ENCODE peak calls at places on chromosomes 13 and 19, in nine cellular contexts. B is K562, Q is body of pancreas, Y is transverse colon, E is uterus, K is heart left ventricle, C is HepG2, R is tibial nerve, W is adrenal gland. S is an unnamed sample. For H3K4me1, the result is how much of the 10 kb centered on the place peaks cover.

GRCh38 chr19:43777163-43777700 is 3.5 kb downstream of the KCNN4 start:
- DNase-seq in B (peak), Q (no peak), Y (no peak), E (no peak), K (no peak), C (no peak), R (no peak), W (peak), S (no peak)

GRCh38 chr19:43620061-43621001 is 902 bp upstream of the ZNF428 start:
- DNase-seq in B (peak), Q (no peak), Y (no peak), E (no peak), K (no peak), C (no peak), R (no peak), W (no peak), S (no peak)

GRCh38 chr13:112637017-112637801 is 49.3 kb upstream of the TUBGCP3 start:
- DNase-seq in B (no peak), Q (no peak), Y (no peak), E (no peak), K (no peak), C (no peak), R (no peak), W (no peak), S (peak)

GRCh38 chr13:35086667-35087066 is 144.6 kb downstream of the NBEA start:
- DNase-seq in B (no peak), Q (no peak), Y (no peak), E (no peak), K (no peak), C (no peak), R (no peak), W (no peak), S (no peak)

GRCh38 chr13:30373727-30374126 is 48.6 kb upstream of the UBE2L5 start:
- DNase-seq in B (no peak), Q (no peak), Y (peak), E (no peak), K (no peak), C (no peak), R (no peak), W (no peak), S (no peak)

GRCh38 chr19:49331616-49332055 is 3.6 kb upstream of the CD37 start:
- DNase-seq in B (peak), Q (peak), Y (no peak), E (no peak), K (no peak), C (peak), R (no peak), W (peak), S (peak)

GRCh38 chr13:64985075-64985474 is 2245.1 kb downstream of the PCDH9 start:
- DNase-seq in B (no peak), Q (no peak), Y (no peak), E (no peak), K (no peak), C (no peak), R (no peak), W (no peak), S (no peak)

GRCh38 chr19:5850189-5850588 is 1.1 kb downstream of the FUT3 start:
- DNase-seq in B (no peak), Q (no peak), Y (peak), E (no peak), K (no peak), C (no peak), R (no peak), W (no peak), S (no peak)

GRCh38 chr19:41225238-41226052 is 6.4 kb downstream of the AXL start:
- DNase-seq in B (peak), Q (peak), Y (peak), E (peak), K (no peak), C (peak), R (peak), W (peak), S (peak)

GRCh38 chr19:32743021-32743420 is 23.5 kb downstream of the TDRD12 start:
- DNase-seq in B (no peak), Q (no peak), Y (no peak), E (no peak), K (no peak), C (no peak), R (no peak), W (no peak), S (no peak)

GRCh38 chr19:4060621-4061177 is 6.0 kb downstream of the ZBTB7A start:
- DNase-seq in B (no peak), Q (no peak), Y (peak), E (peak), K (no peak), C (no peak), R (no peak), W (no peak), S (no peak)

GRCh38 chr13:76917096-76917495 is 30.9 kb upstream of the KCTD12 start:
- DNase-seq in B (no peak), Q (no peak), Y (no peak), E (no peak), K (no peak), C (no peak), R (no peak), W (no peak), S (no peak)

GRCh38 chr13:113950451-113951245 is 23.2 kb downstream of the C13orf46 start:
- DNase-seq in B (no peak), Q (no peak), Y (no peak), E (no peak), K (peak), C (no peak), R (no peak), W (no peak), S (no peak)

GRCh38 chr13:25380082-25380481 is 8.3 kb downstream of the ATP8A2 start:
- DNase-seq in B (peak), Q (no peak), Y (no peak), E (no peak), K (no peak), C (no peak), R (no peak), W (peak), S (no peak)

GRCh38 chr13:36038785-36039415 is 92.3 kb downstream of the DCLK1 start:
- DNase-seq in B (no peak), Q (no peak), Y (no peak), E (no peak), K (no peak), C (no peak), R (no peak), W (no peak), S (no peak)

GRCh38 chr19:3608750-3609322 is 2.2 kb upstream of the TBXA2R start:
- DNase-seq in B (peak), Q (no peak), Y (no peak), E (no peak), K (no peak), C (no peak), R (no peak), W (peak), S (no peak)

GRCh38 chr19:45251452-45252354 is 632 bp downstream of the MARK4 start:
- DNase-seq in B (peak), Q (peak), Y (peak), E (peak), K (peak), C (no peak), R (no peak), W (peak), S (no peak)

GRCh38 chr13:28327761-28328607 is 166.9 kb downstream of the FLT1 start:
- DNase-seq in B (no peak), Q (no peak), Y (no peak), E (no peak), K (no peak), C (no peak), R (no peak), W (no peak), S (no peak)

GRCh38 chr13:67410645-67411044 is 180.5 kb upstream of the PCDH9 start:
- DNase-seq in B (no peak), Q (no peak), Y (no peak), E (no peak), K (no peak), C (no peak), R (no peak), W (no peak), S (no peak)

GRCh38 chr19:51971624-51972023 is 15.0 kb downstream of the ZNF350 start:
- DNase-seq in B (no peak), Q (no peak), Y (no peak), E (no peak), K (no peak), C (no peak), R (no peak), W (no peak), S (no peak)

GRCh38 chr19:30857388-30857787 is 485.2 kb downstream of the ZNF536 start:
- DNase-seq in B (no peak), Q (no peak), Y (no peak), E (no peak), K (no peak), C (no peak), R (no peak), W (no peak), S (no peak)

GRCh38 chr19:15318241-15318691 is 14.1 kb downstream of the BRD4 start:
- DNase-seq in B (no peak), Q (no peak), Y (no peak), E (no peak), K (no peak), C (no peak), R (no peak), W (no peak), S (no peak)
- H3K4me1 ChIP-seq in B (under half), Q (half or more), Y (under half), E (under half), K (half or more), C (half or more), R (under half), W (half or more), S (under half)

GRCh38 chr13:59043016-59043415 is 1120.7 kb downstream of the DIAPH3 start:
- DNase-seq in B (no peak), Q (no peak), Y (no peak), E (no peak), K (no peak), C (no peak), R (no peak), W (no peak), S (no peak)

GRCh38 chr13:59034198-59034597 is 1129.5 kb downstream of the DIAPH3 start:
- DNase-seq in B (no peak), Q (no peak), Y (no peak), E (no peak), K (no peak), C (no peak), R (no peak), W (no peak), S (no peak)

GRCh38 chr13:59038824-59039223 is 1124.9 kb downstream of the DIAPH3 start:
- DNase-seq in B (no peak), Q (no peak), Y (no peak), E (no peak), K (no peak), C (no peak), R (no peak), W (no peak), S (no peak)
- TF ChIP-seq POLR2A in B (no peak), Q (no peak), Y (no peak), E (no peak), K (no peak), C (no peak), R (no peak), W (no peak), S (no peak)

DNA sequence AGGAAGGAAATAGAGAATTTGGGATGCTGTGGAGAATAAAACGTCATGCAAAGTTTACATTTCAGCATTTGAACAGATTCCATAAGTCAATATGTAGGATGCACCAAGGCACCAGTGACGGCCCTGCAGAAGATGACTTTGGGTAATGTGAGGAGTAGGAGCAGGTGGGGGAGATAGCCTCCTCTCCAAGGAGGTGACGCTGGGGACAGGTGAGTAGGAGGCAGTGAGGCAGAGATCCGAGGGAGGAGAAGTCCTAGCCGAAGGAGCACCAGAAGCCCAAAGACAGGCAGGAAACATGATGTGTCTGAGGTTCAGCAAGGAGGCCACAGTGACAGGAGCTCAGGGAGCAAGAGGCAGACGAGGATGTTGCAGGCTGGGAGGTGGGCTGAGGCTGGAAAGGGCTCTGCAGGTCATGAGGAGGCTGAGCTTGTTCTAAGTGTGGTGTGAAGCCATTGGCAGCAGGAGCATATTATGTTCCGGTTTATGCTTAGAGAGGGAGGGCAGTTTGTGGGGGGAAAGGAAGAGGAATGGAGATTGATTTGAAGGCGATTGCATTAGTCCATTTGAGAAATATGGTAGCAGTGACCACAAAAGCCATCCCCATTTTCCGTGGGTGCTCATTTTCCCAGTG is 55.7 kb upstream of the C1QTNF9 start:
- DNase-seq in B (no peak), Q (no peak), Y (no peak), E (no peak), K (no peak), C (no peak), R (no peak), W (no peak), S (no peak)
- H3K4me1 ChIP-seq in B (under half), Q (under half), Y (under half), E (under half), K (under half), C (under half), R (under half), W (under half), S (under half)

DNA sequence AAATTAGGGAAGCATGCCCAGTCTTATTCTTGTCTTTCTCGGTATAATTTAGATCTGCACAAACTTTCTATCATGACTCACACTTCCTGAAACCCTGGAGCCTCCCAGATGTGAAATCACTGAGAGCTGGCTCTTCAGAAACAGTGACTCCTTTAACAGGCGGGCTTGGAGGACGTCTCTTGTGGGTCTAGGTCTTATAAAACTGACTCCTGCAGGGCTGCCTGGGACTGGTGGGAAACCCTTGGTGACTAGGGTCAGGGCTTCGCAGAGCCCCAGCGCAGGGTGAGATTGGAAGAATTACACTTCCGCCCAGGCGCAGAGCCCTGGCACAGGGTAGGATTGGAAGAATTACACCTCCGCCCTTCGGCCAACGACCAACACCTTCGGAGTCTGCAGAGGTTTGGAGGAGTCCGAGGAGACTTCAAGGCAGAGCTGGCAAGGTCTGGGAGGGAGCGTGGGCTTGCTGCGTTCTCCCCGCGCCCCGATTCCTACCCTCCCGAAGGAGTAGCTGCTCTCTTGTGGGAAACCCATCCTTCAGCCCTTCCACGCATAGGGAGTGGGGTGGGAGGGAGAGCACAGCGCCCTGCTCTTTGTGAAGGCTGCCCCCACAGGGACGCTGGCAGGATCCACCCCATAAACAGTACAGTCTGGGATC is 43.4 kb upstream of the MAP3K10 start:
- DNase-seq in B (no peak), Q (no peak), Y (peak), E (no peak), K (no peak), C (no peak), R (no peak), W (peak), S (no peak)
- TF ChIP-seq POLR2A in B (no peak), Q (no peak), Y (no peak), E (no peak), K (no peak), C (no peak), R (no peak), W (no peak), S (no peak)

GRCh38 chr13:33260168-33261098 is 25.1 kb downstream of the STARD13 start:
- DNase-seq in B (no peak), Q (no peak), Y (no peak), E (no peak), K (no peak), C (peak), R (no peak), W (peak), S (no peak)
- H3K4me1 ChIP-seq in B (under half), Q (half or more), Y (under half), E (under half), K (half or more), C (half or more), R (under half), W (half or more), S (under half)

DNA sequence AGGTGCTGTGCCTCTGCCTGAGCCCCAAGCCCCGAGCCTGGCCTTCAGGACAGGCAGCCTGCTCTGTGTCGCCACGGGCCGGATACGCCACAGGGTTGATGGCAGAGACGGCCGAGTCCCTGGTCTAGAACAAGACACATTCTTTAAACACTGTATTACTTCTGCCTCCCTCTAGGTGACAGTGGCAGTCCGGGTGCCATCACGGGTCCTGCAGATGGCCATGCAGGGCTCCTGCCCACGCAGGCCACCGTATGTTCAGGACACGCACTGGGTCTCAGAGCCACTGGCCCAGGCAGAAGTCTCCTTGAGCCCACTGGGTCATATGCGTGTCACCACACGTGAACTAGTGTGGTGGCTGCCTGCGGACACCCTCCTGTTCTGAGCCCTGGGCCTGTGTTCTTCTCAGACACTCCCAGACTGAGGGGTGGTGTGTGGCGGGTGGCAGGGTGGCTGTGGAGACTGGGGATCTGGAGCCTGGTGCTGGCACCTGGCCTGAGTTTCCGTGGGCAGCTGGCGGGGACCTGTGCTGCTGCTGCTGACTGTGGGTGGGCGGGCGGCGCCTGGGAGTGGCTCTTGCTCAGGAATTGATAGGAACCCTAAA is 4.4 kb downstream of the PLEKHJ1 start:
- DNase-seq in B (no peak), Q (no peak), Y (no peak), E (no peak), K (no peak), C (no peak), R (no peak), W (peak), S (no peak)
- TF ChIP-seq POLR2A in B (peak), Q (peak), Y (peak), E (no peak), K (no peak), C (peak), R (no peak), W (no peak), S (no peak)

DNA sequence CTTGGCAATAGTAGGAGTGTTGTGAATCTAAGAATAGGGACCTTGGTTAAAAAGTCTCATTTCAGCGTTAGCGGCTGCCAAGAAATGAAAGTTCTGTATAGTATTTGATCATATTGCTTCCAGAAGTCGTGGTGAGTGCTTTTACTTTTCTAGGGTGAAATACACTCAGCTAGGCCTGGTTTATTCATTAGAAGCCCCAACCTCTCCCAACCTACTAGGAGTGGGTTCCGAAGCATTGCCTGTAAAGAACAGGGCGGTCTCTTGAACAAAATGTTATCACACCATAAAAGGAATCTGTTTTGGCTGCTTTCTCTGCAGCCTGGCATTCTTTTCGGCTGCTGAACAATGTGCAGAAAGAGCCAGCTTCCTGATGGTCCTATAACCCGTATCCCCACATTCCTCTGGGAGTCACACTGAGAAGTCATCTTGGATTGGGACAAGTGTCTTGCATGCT is 102.8 kb downstream of the LRCH1 start:
- DNase-seq in B (no peak), Q (no peak), Y (no peak), E (no peak), K (no peak), C (no peak), R (no peak), W (no peak), S (no peak)
- H3K4me1 ChIP-seq in B (under half), Q (under half), Y (under half), E (under half), K (under half), C (under half), R (under half), W (under half), S (under half)

GRCh38 chr13:50125556-50126377 is 110.5 kb downstream of the KCNRG start:
- DNase-seq in B (peak), Q (peak), Y (peak), E (peak), K (peak), C (peak), R (peak), W (peak), S (peak)
- TF ChIP-seq POLR2A in B (peak), Q (peak), Y (peak), E (no peak), K (peak), C (peak), R (peak), W (peak), S (peak)

DNA sequence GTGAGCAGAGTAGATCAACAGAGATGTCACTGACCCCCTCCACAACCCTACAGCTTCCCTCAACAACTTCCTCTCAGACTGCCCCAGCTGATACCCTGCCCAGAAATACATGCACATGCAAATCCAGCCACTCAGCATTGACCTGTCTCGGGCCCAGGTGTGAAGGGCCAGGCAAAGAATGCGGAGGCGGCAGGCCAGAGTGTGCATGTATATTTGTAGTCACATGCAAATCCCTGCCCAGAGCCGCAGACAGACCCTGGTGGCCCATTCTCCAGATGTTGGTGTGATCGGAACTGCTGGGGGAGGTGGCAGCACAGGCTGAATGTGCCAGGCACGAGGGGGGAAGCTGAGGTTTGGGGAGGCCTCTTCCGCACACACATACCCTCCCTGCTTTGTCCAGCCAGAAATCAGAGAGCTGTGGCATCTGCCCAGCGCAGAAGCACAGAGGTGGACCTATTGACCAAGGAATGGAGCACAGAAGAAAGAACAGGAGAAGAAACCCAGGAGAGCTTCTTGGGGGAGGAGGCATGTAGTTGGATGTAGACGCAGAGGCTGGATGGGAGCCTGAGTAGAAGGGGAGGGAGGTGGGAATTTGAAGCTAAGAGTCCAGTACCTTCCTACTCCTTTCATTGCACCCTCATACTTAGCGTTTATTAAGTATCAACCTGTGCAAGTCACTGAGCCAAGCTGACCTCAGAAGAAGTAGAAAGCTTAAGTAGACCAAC is 14.4 kb downstream of the MEF2B start:
- DNase-seq in B (no peak), Q (no peak), Y (peak), E (no peak), K (no peak), C (no peak), R (no peak), W (no peak), S (no peak)
- H3K4me1 ChIP-seq in B (under half), Q (under half), Y (under half), E (under half), K (under half), C (under half), R (under half), W (under half), S (under half)

S was measured in breast epithelium.